ENCODE peak calls at places on chromosomes 12 and 14, in six cellular contexts. R, N, A, X, T and W are unnamed samples.

GRCh38 chr14:91140672-91141071 is 26.8 kb downstream of the DGLUCY start:
- DNase-seq in N (no peak), T (no peak), X (peak), R (peak), A (peak), W (peak)

GRCh38 chr14:23371865-23372264 is 744 bp upstream of the IL25 start:
- DNase-seq in T (no peak), R (no peak), N (no peak), A (no peak), X (no peak), W (no peak)

GRCh38 chr12:1994429-1995143 is 9.7 kb downstream of the DCP1B start:
- DNase-seq in R (peak), T (no peak), N (no peak), X (no peak), A (no peak), W (no peak)

GRCh38 chr12:29517265-29517664 is 19.8 kb upstream of the OVCH1 start:
- DNase-seq in R (no peak), X (peak), N (no peak), T (no peak), A (peak), W (no peak)

GRCh38 chr14:52052289-52052943 is 16.4 kb downstream of the NID2 start:
- DNase-seq in R (no peak), X (no peak), N (peak), T (no peak), A (no peak), W (no peak)

GRCh38 chr12:19643635-19644034 is 204.3 kb downstream of the AEBP2 start:
- DNase-seq in N (peak), T (peak), R (peak), X (no peak), A (peak), W (no peak)

GRCh38 chr14:91249841-91250616 is 5.5 kb upstream of the GPR68 start:
- DNase-seq in X (peak), T (no peak), R (no peak), N (no peak), A (no peak), W (no peak)

GRCh38 chr12:114767906-114768697 is 84.1 kb upstream of the TBX3 start:
- DNase-seq in A (no peak), T (peak), X (no peak), N (no peak), R (no peak), W (peak)

GRCh38 chr14:54813081-54813480 is 89.5 kb downstream of the GCH1 start:
- DNase-seq in N (no peak), X (no peak), R (no peak), A (no peak), T (no peak), W (no peak)

GRCh38 chr12:106901276-106901675 is 54.4 kb upstream of the TMEM263 start:
- DNase-seq in X (no peak), N (no peak), A (no peak), T (no peak), R (no peak), W (no peak)

GRCh38 chr12:109567296-109567695 is 6.0 kb downstream of the MMAB start:
- DNase-seq in X (no peak), T (no peak), A (no peak), R (no peak), N (no peak), W (no peak)

GRCh38 chr14:96083667-96084320 is 44.6 kb downstream of the C14orf132 start:
- DNase-seq in R (no peak), N (no peak), A (peak), X (no peak), T (no peak), W (no peak)

GRCh38 chr14:70266157-70266556 is 77.4 kb upstream of the SLC8A3 start:
- DNase-seq in R (no peak), A (no peak), T (no peak), N (no peak), X (no peak), W (no peak)

GRCh38 chr12:62435337-62436163 is 31.1 kb upstream of the MON2 start:
- DNase-seq in A (peak), X (peak), N (peak), T (peak), R (peak), W (peak)

GRCh38 chr12:54684636-54685630 is 36.8 kb upstream of the DCD start:
- DNase-seq in A (no peak), N (no peak), X (no peak), T (no peak), R (peak), W (no peak)

GRCh38 chr14:93458234-93458633 is 27.5 kb downstream of the UNC79 start:
- DNase-seq in N (no peak), T (no peak), R (no peak), X (no peak), A (no peak), W (no peak)

GRCh38 chr14:61430066-61430757 is 108.8 kb downstream of the PRKCH start:
- DNase-seq in A (no peak), R (no peak), T (no peak), N (no peak), X (no peak), W (peak)

GRCh38 chr12:91333966-91334365 is 151.3 kb upstream of the DCN start:
- DNase-seq in R (no peak), N (no peak), T (no peak), A (no peak), X (no peak), W (no peak)

GRCh38 chr12:22624573-22624907 is 431 bp upstream of the ETNK1 start:
- DNase-seq in X (no peak), N (no peak), A (no peak), R (no peak), T (no peak), W (no peak)

GRCh38 chr14:34794217-34794616 is 79.8 kb upstream of the CFL2 start:
- DNase-seq in R (no peak), N (no peak), T (no peak), X (no peak), A (no peak), W (no peak)

GRCh38 chr12:80936642-80937390 is 918 bp downstream of the LIN7A start:
- DNase-seq in N (peak), X (peak), A (peak), T (peak), R (peak), W (peak)

GRCh38 chr14:99234366-99234765 is 37.6 kb downstream of the BCL11B start:
- DNase-seq in N (no peak), X (no peak), T (no peak), R (no peak), A (no peak), W (no peak)

GRCh38 chr12:48197549-48197966 is 5.5 kb downstream of the OR10AD1 start:
- DNase-seq in R (peak), N (peak), X (peak), A (no peak), T (no peak), W (no peak)
- TF ChIP-seq CTCF in R (peak), N (peak), X (peak), A (peak), T (peak), W (peak)

GRCh38 chr12:104448475-104448874 is 8.3 kb upstream of the CHST11 start:
- DNase-seq in R (no peak), A (no peak), T (no peak), N (no peak), X (no peak), W (no peak)
- H3K4me3 ChIP-seq in R (no peak), A (no peak), T (no peak), N (no peak), X (no peak), W (no peak)

GRCh38 chr12:49357099-49357678 is 10.1 kb upstream of the SPATS2 start:
- DNase-seq in N (no peak), T (no peak), X (peak), R (peak), A (no peak), W (no peak)
- TF ChIP-seq CTCF in N (peak), T (peak), X (peak), R (peak), A (peak), W (peak)

GRCh38 chr12:130437555-130438242 is 100.0 kb downstream of the PIWIL1 start:
- DNase-seq in R (no peak), T (no peak), N (no peak), A (no peak), X (no peak), W (no peak)

GRCh38 chr12:130438243-130438620 is 100.5 kb downstream of the PIWIL1 start:
- DNase-seq in T (no peak), N (no peak), X (no peak), A (no peak), R (no peak), W (peak)

GRCh38 chr12:130440411-130441080 is 102.9 kb downstream of the PIWIL1 start:
- DNase-seq in X (no peak), A (no peak), T (no peak), N (no peak), R (no peak), W (no peak)

GRCh38 chr12:130438711-130439110 is 101.0 kb downstream of the PIWIL1 start:
- DNase-seq in T (no peak), X (no peak), A (no peak), R (no peak), N (no peak), W (no peak)

DNA sequence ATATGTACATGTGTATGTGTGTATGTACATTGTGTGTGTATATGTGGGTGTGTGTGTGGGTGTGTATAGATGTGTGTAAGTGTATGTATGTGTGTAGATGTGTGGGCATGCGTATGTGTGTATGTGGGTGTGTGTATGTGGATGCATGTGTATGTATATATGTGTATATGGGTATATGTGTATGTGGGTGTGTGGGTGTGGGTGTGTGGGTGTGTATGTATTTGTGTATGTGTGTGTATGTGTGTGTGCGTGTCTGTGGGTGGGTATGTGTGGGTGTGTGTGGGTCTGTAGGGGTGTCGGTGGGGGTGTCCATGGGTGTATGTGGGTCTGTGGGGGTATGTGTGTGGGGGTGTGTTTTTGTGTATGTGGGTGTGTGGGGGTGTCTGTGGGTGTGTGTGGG is 101.6 kb downstream of the PIWIL1 start:
- DNase-seq in N (no peak), T (no peak), X (no peak), A (no peak), R (no peak), W (no peak)
- H3K4me3 ChIP-seq in N (no peak), T (no peak), X (no peak), A (no peak), R (no peak), W (no peak)

GRCh38 chr14:60199321-60199720 is 34.1 kb upstream of the DHRS7 start:
- DNase-seq in R (no peak), N (no peak), X (no peak), A (no peak), T (no peak), W (no peak)

GRCh38 chr14:60196291-60196690 is 31.1 kb upstream of the DHRS7 start:
- DNase-seq in N (no peak), R (no peak), X (no peak), A (no peak), T (no peak), W (no peak)

GRCh38 chr14:60197629-60198318 is 32.6 kb upstream of the DHRS7 start:
- DNase-seq in N (no peak), T (no peak), R (no peak), X (no peak), A (peak), W (no peak)

GRCh38 chr14:60189923-60190840 is 25.0 kb upstream of the DHRS7 start:
- DNase-seq in X (peak), R (no peak), T (no peak), A (no peak), N (no peak), W (no peak)

DNA sequence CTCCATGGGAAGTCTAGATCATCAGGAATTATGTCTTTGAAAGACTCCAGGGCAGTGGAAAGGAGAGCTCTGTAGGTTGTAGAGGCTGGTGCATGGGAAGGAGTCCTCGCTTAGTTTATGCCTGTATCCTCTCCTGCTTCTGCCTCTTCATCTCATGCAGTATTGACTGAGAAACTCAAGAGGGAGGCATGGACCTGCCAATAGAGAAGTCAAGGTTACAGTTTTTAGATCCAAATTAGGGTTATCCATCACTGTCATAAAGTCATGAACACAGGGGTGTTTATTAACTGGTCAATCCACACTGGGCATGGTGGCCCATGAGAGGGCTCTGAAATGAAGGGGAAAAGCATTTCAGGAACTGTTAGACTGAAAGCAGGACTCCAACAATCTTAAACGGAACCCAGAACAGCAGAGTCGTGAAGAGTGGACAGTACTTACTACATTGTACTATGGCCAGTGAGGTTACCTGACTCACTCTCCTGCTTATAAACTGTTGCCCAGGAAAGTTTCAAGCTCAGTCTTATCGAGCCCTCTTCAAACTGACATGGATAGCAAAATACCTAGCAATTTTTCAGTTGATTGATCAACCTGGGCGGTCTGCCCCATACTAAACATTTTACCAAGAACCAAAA is 30.1 kb upstream of the DHRS7 start:
- DNase-seq in R (peak), X (peak), T (no peak), N (no peak), A (no peak), W (no peak)
- TF ChIP-seq CTCF in R (peak), X (peak), T (no peak), N (no peak), A (no peak), W (no peak)

GRCh38 chr12:104718581-104718980 is 239.5 kb downstream of the SLC41A2 start:
- DNase-seq in A (no peak), N (no peak), X (no peak), R (no peak), T (no peak), W (no peak)

GRCh38 chr12:104721065-104721458 is 237.0 kb downstream of the SLC41A2 start:
- DNase-seq in T (no peak), X (no peak), R (no peak), N (no peak), A (no peak), W (no peak)

GRCh38 chr12:104721944-104722343 is 236.1 kb downstream of the SLC41A2 start:
- DNase-seq in X (no peak), A (no peak), T (no peak), R (no peak), N (no peak), W (no peak)

GRCh38 chr12:104720346-104721064 is 237.6 kb downstream of the SLC41A2 start:
- DNase-seq in X (peak), A (no peak), N (no peak), R (no peak), T (no peak), W (no peak)

DNA sequence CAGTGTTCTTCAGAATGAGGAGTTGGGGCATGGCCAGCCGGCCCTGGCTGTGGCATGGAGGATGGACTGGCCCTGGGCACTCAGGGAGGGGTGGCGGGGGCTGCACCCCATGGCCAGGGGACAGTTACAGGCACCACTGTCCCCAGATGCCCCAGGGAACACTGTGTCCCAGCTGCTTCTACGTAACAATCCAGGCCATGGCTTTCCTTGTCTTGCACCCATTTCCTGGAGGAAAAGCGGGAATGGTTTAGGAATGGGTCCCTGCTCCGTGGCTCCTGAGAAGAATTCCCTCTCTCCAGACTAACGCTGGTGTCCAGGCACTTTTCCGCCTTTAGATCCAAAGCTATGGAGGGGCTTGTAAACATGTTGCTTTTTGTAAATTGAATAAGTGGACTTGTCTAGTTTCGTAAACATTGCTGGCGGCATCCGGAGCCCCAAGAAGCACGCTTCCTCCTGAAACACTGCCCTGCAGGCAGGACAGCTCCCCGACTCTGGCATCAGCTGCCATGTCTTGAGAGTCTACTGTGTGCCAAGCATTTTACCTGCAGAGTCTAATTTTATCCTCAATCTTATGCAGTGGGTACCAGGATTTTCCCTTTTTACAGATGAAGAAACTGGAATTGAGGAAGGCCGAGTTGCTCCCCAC is 238.3 kb downstream of the SLC41A2 start:
- DNase-seq in T (no peak), R (no peak), N (no peak), X (no peak), A (no peak), W (no peak)
- H3K4me3 ChIP-seq in T (no peak), R (no peak), N (no peak), X (no peak), A (no peak), W (no peak)

GRCh38 chr14:36521598-36522345 is 1.7 kb upstream of the NKX2-1 start:
- DNase-seq in A (no peak), T (no peak), N (no peak), R (peak), X (no peak), W (no peak)
- TF ChIP-seq CTCF in A (no peak), T (no peak), N (no peak), R (peak), X (no peak), W (no peak)

DNA sequence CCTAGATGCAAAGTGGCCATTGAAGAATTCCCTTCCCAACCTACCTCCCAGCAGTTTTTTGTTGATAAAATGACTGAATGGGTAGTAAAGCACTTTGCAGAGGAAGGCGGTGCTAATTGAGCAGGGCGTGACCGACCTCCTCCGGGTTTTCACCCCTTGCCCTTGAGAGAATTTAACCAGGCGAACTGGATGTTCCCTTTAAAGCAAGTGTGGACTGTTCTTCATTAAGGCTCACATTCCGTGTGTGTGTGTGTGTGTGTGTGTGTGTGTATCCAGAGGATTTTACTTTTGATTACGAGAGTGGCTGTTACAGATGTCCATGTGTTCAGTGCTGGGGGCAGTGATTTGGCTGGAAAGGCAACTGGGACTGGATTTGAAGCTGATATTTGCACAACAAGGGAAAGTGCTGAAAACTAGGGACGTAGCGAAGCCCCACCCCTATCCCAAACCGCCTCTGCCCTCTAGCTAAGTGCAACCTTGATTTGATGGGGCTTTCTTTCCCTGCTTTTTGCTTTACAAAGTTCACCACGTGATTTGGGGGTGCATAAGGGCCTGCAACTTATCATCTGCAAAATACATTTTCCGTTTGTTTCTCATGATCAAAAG is 2.2 kb downstream of the TMEM132C start:
- DNase-seq in T (no peak), N (no peak), A (no peak), R (peak), X (no peak), W (no peak)
- H3K4me3 ChIP-seq in T (no peak), N (no peak), A (no peak), R (no peak), X (no peak), W (no peak)

GRCh38 chr14:68257969-68258368 is 438.4 kb downstream of the RAD51B start:
- DNase-seq in N (no peak), T (no peak), A (no peak), R (no peak), X (no peak), W (no peak)
- TF ChIP-seq CTCF in N (no peak), T (no peak), A (no peak), R (no peak), X (no peak), W (no peak)